ENCODE peak calls at places on chromosome 10, in seven cellular contexts. One of them, this sample, is unnamed.

GRCh38 chr10:45580781-45581496 is 91.6 kb downstream of the ZFAND4 start:
- DNase-seq in CD8-positive, alpha-beta T cell: no peak
- DNase-seq in HCT116: no peak
- DNase-seq in A549: no peak
- DNase-seq in brain microvascular endothelial cell: no peak
- DNase-seq in SJCRH30: no peak
- DNase-seq in body of pancreas: peak; percentile 21
- DNase-seq in this sample: no peak

GRCh38 chr10:62083413-62083794 is 181.9 kb downstream of the ARID5B start:
- DNase-seq in brain microvascular endothelial cell: peak; percentile 61
- DNase-seq in SJCRH30: peak; percentile 49
- DNase-seq in body of pancreas: no peak
- DNase-seq in A549: no peak
- DNase-seq in CD8-positive, alpha-beta T cell: no peak
- DNase-seq in HCT116: no peak
- DNase-seq in this sample: no peak

GRCh38 chr10:126226988-126227761 is 161.1 kb downstream of the ADAM12 start:
- DNase-seq in HCT116: no peak
- DNase-seq in brain microvascular endothelial cell: no peak
- DNase-seq in body of pancreas: no peak
- DNase-seq in CD8-positive, alpha-beta T cell: no peak
- DNase-seq in A549: no peak
- DNase-seq in SJCRH30: no peak
- DNase-seq in this sample: no peak

GRCh38 chr10:132134541-132135397 is 52.0 kb upstream of the DPYSL4 start:
- DNase-seq in body of pancreas: no peak
- DNase-seq in CD8-positive, alpha-beta T cell: no peak
- DNase-seq in brain microvascular endothelial cell: no peak
- DNase-seq in A549: no peak
- DNase-seq in HCT116: no peak
- DNase-seq in SJCRH30: no peak
- DNase-seq in this sample: no peak

GRCh38 chr10:112526130-112526529 is 79.1 kb downstream of the VTI1A start:
- DNase-seq in brain microvascular endothelial cell: no peak
- DNase-seq in body of pancreas: no peak
- DNase-seq in SJCRH30: no peak
- DNase-seq in A549: no peak
- DNase-seq in HCT116: no peak
- DNase-seq in CD8-positive, alpha-beta T cell: no peak
- DNase-seq in this sample: no peak

GRCh38 chr10:72567884-72568283 is 58.0 kb downstream of the MICU1 start:
- DNase-seq in brain microvascular endothelial cell: no peak
- DNase-seq in SJCRH30: peak; percentile 24
- DNase-seq in body of pancreas: no peak
- DNase-seq in HCT116: peak; percentile 10
- DNase-seq in A549: peak; percentile 56
- DNase-seq in CD8-positive, alpha-beta T cell: no peak
- DNase-seq in this sample: peak; percentile 13

GRCh38 chr10:28179490-28180099 is 123.3 kb downstream of the MPP7 start:
- DNase-seq in A549: peak; percentile 52
- DNase-seq in CD8-positive, alpha-beta T cell: no peak
- DNase-seq in body of pancreas: peak; percentile 28
- DNase-seq in HCT116: peak; percentile 69
- DNase-seq in brain microvascular endothelial cell: peak; percentile 49
- DNase-seq in SJCRH30: peak; percentile 86
- DNase-seq in this sample: peak; percentile 35

GRCh38 chr10:107809889-107810288 is 645.4 kb upstream of the SORCS1 start:
- DNase-seq in HCT116: no peak
- DNase-seq in body of pancreas: no peak
- DNase-seq in A549: no peak
- DNase-seq in brain microvascular endothelial cell: no peak
- DNase-seq in CD8-positive, alpha-beta T cell: no peak
- DNase-seq in SJCRH30: no peak
- DNase-seq in this sample: no peak

GRCh38 chr10:80070068-80070467 is 8.4 kb upstream of the TMEM254 start:
- DNase-seq in A549: no peak
- DNase-seq in HCT116: no peak
- DNase-seq in body of pancreas: no peak
- DNase-seq in SJCRH30: peak; percentile 88
- DNase-seq in brain microvascular endothelial cell: no peak
- DNase-seq in CD8-positive, alpha-beta T cell: no peak
- DNase-seq in this sample: no peak

GRCh38 chr10:11673346-11674330 is 62.2 kb upstream of the USP6NL start:
- DNase-seq in CD8-positive, alpha-beta T cell: no peak
- DNase-seq in brain microvascular endothelial cell: no peak
- DNase-seq in SJCRH30: no peak
- DNase-seq in HCT116: no peak
- DNase-seq in body of pancreas: peak; percentile 66
- DNase-seq in A549: no peak
- DNase-seq in this sample: no peak

GRCh38 chr10:60271319-60272040 is 118.2 kb downstream of the ANK3 start:
- DNase-seq in HCT116: no peak
- DNase-seq in A549: no peak
- DNase-seq in SJCRH30: no peak
- DNase-seq in CD8-positive, alpha-beta T cell: no peak
- DNase-seq in brain microvascular endothelial cell: no peak
- DNase-seq in body of pancreas: no peak
- DNase-seq in this sample: no peak

GRCh38 chr10:131700506-131700905 is 200.3 kb upstream of the PPP2R2D start:
- DNase-seq in CD8-positive, alpha-beta T cell: no peak
- DNase-seq in brain microvascular endothelial cell: no peak
- DNase-seq in A549: no peak
- DNase-seq in SJCRH30: no peak
- DNase-seq in HCT116: no peak
- DNase-seq in body of pancreas: no peak
- DNase-seq in this sample: no peak

GRCh38 chr10:73926152-73926764 is 15.3 kb downstream of the PLAU start:
- DNase-seq in SJCRH30: no peak
- DNase-seq in body of pancreas: peak; percentile 61
- DNase-seq in HCT116: no peak
- DNase-seq in CD8-positive, alpha-beta T cell: no peak
- DNase-seq in A549: no peak
- DNase-seq in brain microvascular endothelial cell: no peak
- DNase-seq in this sample: no peak

GRCh38 chr10:121644501-121644900 is 46.3 kb upstream of the FGFR2 start:
- DNase-seq in CD8-positive, alpha-beta T cell: no peak
- DNase-seq in brain microvascular endothelial cell: no peak
- DNase-seq in body of pancreas: no peak
- DNase-seq in SJCRH30: peak; percentile 57
- DNase-seq in HCT116: no peak
- DNase-seq in A549: no peak
- DNase-seq in this sample: no peak

GRCh38 chr10:95289003-95289920 is 1.5 kb downstream of the PDLIM1 start:
- DNase-seq in A549: peak; percentile 81
- DNase-seq in brain microvascular endothelial cell: no peak
- DNase-seq in body of pancreas: peak; percentile 23
- DNase-seq in SJCRH30: no peak
- DNase-seq in HCT116: no peak
- DNase-seq in CD8-positive, alpha-beta T cell: no peak
- DNase-seq in this sample: no peak

GRCh38 chr10:95290446-95290800 is 380 bp downstream of the PDLIM1 start:
- DNase-seq in SJCRH30: no peak
- DNase-seq in body of pancreas: no peak
- DNase-seq in CD8-positive, alpha-beta T cell: no peak
- DNase-seq in brain microvascular endothelial cell: no peak
- DNase-seq in A549: no peak
- DNase-seq in HCT116: no peak
- DNase-seq in this sample: no peak

GRCh38 chr10:95291634-95292039 is 834 bp upstream of the PDLIM1 start:
- DNase-seq in SJCRH30: no peak
- DNase-seq in A549: no peak
- DNase-seq in body of pancreas: no peak
- DNase-seq in brain microvascular endothelial cell: no peak
- DNase-seq in HCT116: no peak
- DNase-seq in CD8-positive, alpha-beta T cell: no peak
- DNase-seq in this sample: no peak

GRCh38 chr10:95290801-95291633 is at the start of gene PDLIM1:
- DNase-seq in body of pancreas: peak; percentile 78
- DNase-seq in CD8-positive, alpha-beta T cell: peak; percentile 9
- DNase-seq in A549: peak; percentile 72
- DNase-seq in SJCRH30: peak; percentile 44
- DNase-seq in brain microvascular endothelial cell: no peak
- DNase-seq in HCT116: no peak
- DNase-seq in this sample: no peak

DNA sequence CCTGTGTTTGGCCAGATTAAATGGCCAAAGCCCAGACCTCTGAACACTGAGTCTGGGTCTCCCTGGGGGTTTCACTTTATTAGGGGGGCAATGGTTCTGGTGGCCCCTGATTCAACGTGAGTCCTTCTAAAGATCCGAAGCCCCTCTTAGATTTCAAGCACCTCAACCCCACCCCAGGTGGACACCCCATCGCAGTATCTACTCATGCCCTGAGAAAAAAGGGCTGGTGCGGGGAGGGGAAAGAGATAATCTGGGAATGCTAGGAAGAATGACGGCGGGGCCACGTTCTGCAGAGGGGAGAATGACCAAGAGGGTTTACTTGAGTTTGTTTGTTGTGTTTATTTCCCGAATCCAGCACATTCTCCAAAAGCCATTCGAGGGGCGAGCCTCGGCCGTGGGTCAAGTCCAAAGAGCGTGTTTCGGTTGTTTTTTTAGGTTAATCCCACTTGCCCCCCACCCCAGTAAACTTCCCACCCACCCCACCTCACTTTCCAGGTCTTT is 832 bp downstream of the PDLIM1 start:
- DNase-seq in CD8-positive, alpha-beta T cell: no peak
- DNase-seq in brain microvascular endothelial cell: no peak
- DNase-seq in A549: no peak
- DNase-seq in HCT116: no peak
- DNase-seq in body of pancreas: no peak
- DNase-seq in SJCRH30: no peak
- DNase-seq in this sample: no peak
- H3K27ac ChIP-seq in CD8-positive, alpha-beta T cell: no peak overlapping the region
- H3K27ac ChIP-seq in brain microvascular endothelial cell: no peak overlapping the region
- H3K27ac ChIP-seq in A549: peak overlapping the region; percentile 97
- H3K27ac ChIP-seq in HCT116: peak overlapping the region; percentile 71
- H3K27ac ChIP-seq in body of pancreas: peak overlapping the region; percentile 85
- H3K27ac ChIP-seq in SJCRH30: no peak overlapping the region
- H3K27ac ChIP-seq in this sample: no peak overlapping the region

DNA sequence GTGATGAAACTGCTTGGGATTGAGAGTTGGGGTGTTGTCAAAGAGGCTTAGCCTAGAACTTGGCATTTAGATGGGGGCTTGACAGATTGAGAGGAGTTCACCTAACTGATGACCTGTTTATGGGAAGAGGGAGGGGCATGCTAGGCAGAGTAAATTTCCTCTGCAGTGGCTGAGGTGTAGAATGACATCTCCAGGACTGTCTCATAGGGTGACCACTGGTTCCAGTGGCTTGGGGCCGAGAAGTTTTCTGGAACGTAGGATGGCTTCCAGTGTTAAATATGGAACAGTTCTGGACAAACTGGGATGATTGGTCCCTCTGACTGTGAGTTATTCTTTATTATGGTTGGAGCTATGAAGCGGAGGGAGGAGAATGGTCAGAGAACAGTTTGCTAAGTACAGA is 186.4 kb downstream of the PLXDC2 start:
- DNase-seq in HCT116: no peak
- DNase-seq in brain microvascular endothelial cell: no peak
- DNase-seq in CD8-positive, alpha-beta T cell: no peak
- DNase-seq in body of pancreas: no peak
- DNase-seq in SJCRH30: no peak
- DNase-seq in A549: no peak
- DNase-seq in this sample: no peak
- H3K27ac ChIP-seq in HCT116: no peak overlapping the region
- H3K27ac ChIP-seq in brain microvascular endothelial cell: no peak overlapping the region
- H3K27ac ChIP-seq in CD8-positive, alpha-beta T cell: no peak overlapping the region
- H3K27ac ChIP-seq in body of pancreas: no peak overlapping the region
- H3K27ac ChIP-seq in SJCRH30: no peak overlapping the region
- H3K27ac ChIP-seq in A549: no peak overlapping the region
- H3K27ac ChIP-seq in this sample: no peak overlapping the region

DNA sequence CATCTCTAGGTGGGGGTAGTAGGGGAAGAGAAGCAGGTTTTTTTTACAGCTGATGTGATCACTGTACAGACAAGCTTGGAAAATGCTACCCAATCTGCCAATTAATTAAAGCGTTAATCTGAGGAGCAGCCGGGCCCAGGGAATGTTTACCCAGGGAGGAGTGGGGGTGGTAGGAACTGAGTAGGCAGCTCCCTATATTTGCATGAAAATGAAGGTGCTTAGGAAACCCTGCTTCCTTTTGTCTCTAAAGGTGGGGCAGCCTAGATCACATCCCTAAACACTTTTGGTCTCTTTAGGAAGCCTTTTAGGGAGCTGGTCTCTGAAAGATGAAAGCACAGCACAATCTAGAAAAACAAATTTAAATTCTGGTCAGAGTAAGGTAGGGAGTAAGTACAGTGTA is 53.0 kb upstream of the NFKB2 start:
- DNase-seq in CD8-positive, alpha-beta T cell: no peak
- DNase-seq in A549: no peak
- DNase-seq in HCT116: no peak
- DNase-seq in brain microvascular endothelial cell: no peak
- DNase-seq in SJCRH30: no peak
- DNase-seq in body of pancreas: no peak
- DNase-seq in this sample: peak; percentile 35
- H3K27ac ChIP-seq in CD8-positive, alpha-beta T cell: no peak overlapping the region
- H3K27ac ChIP-seq in A549: no peak overlapping the region
- H3K27ac ChIP-seq in HCT116: no peak overlapping the region
- H3K27ac ChIP-seq in brain microvascular endothelial cell: peak overlapping the region; percentile 80
- H3K27ac ChIP-seq in SJCRH30: peak overlapping the region; percentile 29
- H3K27ac ChIP-seq in body of pancreas: no peak overlapping the region
- H3K27ac ChIP-seq in this sample: no peak overlapping the region

GRCh38 chr10:77648472-77648871 is 10.9 kb upstream of the KCNMA1 start:
- DNase-seq in HCT116: no peak
- DNase-seq in brain microvascular endothelial cell: no peak
- DNase-seq in body of pancreas: no peak
- DNase-seq in A549: no peak
- DNase-seq in CD8-positive, alpha-beta T cell: no peak
- DNase-seq in SJCRH30: no peak
- DNase-seq in this sample: no peak
- H3K27ac ChIP-seq in HCT116: no peak overlapping the region
- H3K27ac ChIP-seq in brain microvascular endothelial cell: no peak overlapping the region
- H3K27ac ChIP-seq in body of pancreas: no peak overlapping the region
- H3K27ac ChIP-seq in A549: no peak overlapping the region
- H3K27ac ChIP-seq in CD8-positive, alpha-beta T cell: no peak overlapping the region
- H3K27ac ChIP-seq in SJCRH30: no peak overlapping the region
- H3K27ac ChIP-seq in this sample: no peak overlapping the region

DNA sequence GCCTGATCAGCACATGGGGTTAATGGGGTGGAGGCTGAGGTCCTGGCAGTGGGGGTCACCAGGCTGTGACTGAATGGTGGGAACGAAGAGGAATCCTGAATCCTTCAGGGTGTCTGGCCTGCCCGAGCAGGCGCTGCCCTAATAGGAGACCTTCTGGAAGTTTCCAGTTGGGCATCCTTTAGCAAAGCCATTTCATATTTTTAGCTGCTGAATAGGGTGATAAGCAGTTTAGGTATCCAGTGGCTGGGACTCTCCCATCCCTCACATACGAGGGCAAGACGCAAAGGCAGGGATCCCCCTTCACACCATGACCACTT is 159.3 kb downstream of the SH3PXD2A start:
- DNase-seq in body of pancreas: no peak
- DNase-seq in CD8-positive, alpha-beta T cell: no peak
- DNase-seq in SJCRH30: no peak
- DNase-seq in HCT116: no peak
- DNase-seq in A549: no peak
- DNase-seq in brain microvascular endothelial cell: peak; percentile 11
- DNase-seq in this sample: no peak
- H3K27ac ChIP-seq in body of pancreas: no peak overlapping the region
- H3K27ac ChIP-seq in CD8-positive, alpha-beta T cell: no peak overlapping the region
- H3K27ac ChIP-seq in SJCRH30: no peak overlapping the region
- H3K27ac ChIP-seq in HCT116: peak overlapping the region; percentile 30
- H3K27ac ChIP-seq in A549: peak overlapping the region; percentile 90
- H3K27ac ChIP-seq in brain microvascular endothelial cell: peak overlapping the region; percentile 98
- H3K27ac ChIP-seq in this sample: no peak overlapping the region